ENCODE peak calls at places on chromosomes 6 and 20, in ten cellular contexts. Y is occipital lobe; T is fibroblast of villous mesenchyme; O is upper lobe of right lung; R is RWPE1; G is iris pigment epithelial cell; F is NCI-H146; Z is Karpas-422; A is effector CD4-positive, alpha-beta T cell; I is fibroblast of the conjunctiva. K is an unnamed sample.
A peak's percentile ranks its signal among the peaks of the same experiment; 100 is the strongest.

GRCh38 chr20:46051556-46052323 is 22.7 kb downstream of the SLC12A5 start:
- DNase-seq in I (no peak), O (no peak), R (peak; percentile 39), T (no peak), A (no peak), Y (no peak), Z (no peak), F (peak; percentile 19), G (no peak), K (peak; percentile 27)

GRCh38 chr6:31272856-31273626 is 1.1 kb upstream of the HLA-C start:
- DNase-seq in R (no peak), A (no peak), Y (no peak), F (no peak), G (no peak), Z (no peak), I (no peak), O (no peak), T (no peak), K (no peak)

GRCh38 chr6:6825986-6826901 is 237.7 kb downstream of the LY86 start:
- DNase-seq in A (no peak), T (no peak), O (peak; percentile 77), I (no peak), Z (no peak), G (peak; percentile 35), Y (no peak), R (no peak), F (no peak), K (peak; percentile 79)

GRCh38 chr6:161414800-161415199 is 140.9 kb upstream of the AGPAT4 start:
- DNase-seq in A (no peak), T (no peak), Z (no peak), R (no peak), G (no peak), Y (no peak), I (no peak), O (no peak), F (no peak), K (no peak)

GRCh38 chr6:81766482-81767069 is 14.1 kb upstream of the TENT5A start:
- DNase-seq in A (no peak), I (peak; percentile 87), G (peak; percentile 93), Y (no peak), Z (no peak), R (peak; percentile 25), F (no peak), T (peak; percentile 98), O (no peak), K (no peak)

GRCh38 chr6:87702589-87702945 is 534 bp upstream of the AKIRIN2 start:
- DNase-seq in G (peak; percentile 80), R (peak; percentile 51), A (no peak), O (no peak), Y (no peak), T (peak; percentile 83), I (no peak), Z (peak; percentile 80), F (peak; percentile 76), K (peak; percentile 86)

GRCh38 chr20:45581702-45582101 is 2.6 kb upstream of the WFDC8 start:
- DNase-seq in A (no peak), T (no peak), O (no peak), R (no peak), F (no peak), Y (no peak), Z (no peak), I (no peak), G (no peak), K (no peak)

GRCh38 chr6:49966334-49966733 is 2.4 kb upstream of the DEFB114 start:
- DNase-seq in R (no peak), Z (no peak), F (no peak), T (no peak), G (no peak), A (no peak), I (no peak), Y (no peak), O (no peak), K (no peak)

GRCh38 chr20:53070714-53071392 is 98.7 kb downstream of the TSHZ2 start:
- DNase-seq in O (no peak), T (peak; percentile 17), F (no peak), Y (no peak), R (no peak), A (no peak), G (peak; percentile 12), Z (no peak), I (no peak), K (peak; percentile 11)

GRCh38 chr6:37047421-37047931 is 42.0 kb downstream of the FGD2 start:
- DNase-seq in Z (peak; percentile 39), T (no peak), I (no peak), F (no peak), O (no peak), G (no peak), R (no peak), A (no peak), Y (no peak), K (no peak)

GRCh38 chr6:138986578-138986977 is 1.5 kb downstream of the REPS1 start:
- DNase-seq in T (peak; percentile 79), G (peak; percentile 36), I (no peak), Z (no peak), A (no peak), F (no peak), O (no peak), R (no peak), Y (no peak), K (no peak)

GRCh38 chr6:44012078-44012493 is 115.2 kb downstream of the MRPL14 start:
- DNase-seq in I (peak; percentile 47), G (peak; percentile 87), O (peak; percentile 68), A (no peak), Y (no peak), T (peak; percentile 92), Z (no peak), R (peak; percentile 38), F (no peak), K (peak; percentile 83)

GRCh38 chr6:22222469-22222868 is 74.4 kb downstream of the PRL start:
- DNase-seq in R (no peak), I (no peak), F (no peak), Z (no peak), Y (no peak), O (no peak), A (no peak), G (no peak), T (no peak), K (no peak)

GRCh38 chr6:43644940-43645612 is at the start of gene RSPH9:
- DNase-seq in Z (no peak), G (peak; percentile 85), R (no peak), Y (no peak), I (peak; percentile 64), F (no peak), O (peak; percentile 85), T (peak; percentile 79), A (peak; percentile 53), K (no peak)

GRCh38 chr6:906920-907319 is 214.0 kb upstream of the EXOC2 start:
- DNase-seq in T (no peak), Y (no peak), Z (no peak), G (peak; percentile 76), R (no peak), A (no peak), F (no peak), I (no peak), O (no peak), K (no peak)

GRCh38 chr20:41650221-41650948 is 32.2 kb upstream of the CHD6 start:
- DNase-seq in Z (no peak), F (peak; percentile 99), O (no peak), A (no peak), T (no peak), I (no peak), R (no peak), Y (no peak), G (no peak), K (no peak)

GRCh38 chr20:17504326-17504897 is 26.8 kb downstream of the BFSP1 start:
- DNase-seq in O (no peak), R (peak; percentile 24), A (no peak), G (no peak), F (no peak), Z (no peak), T (no peak), I (no peak), Y (no peak), K (no peak)

GRCh38 chr6:66771626-66772025 is 1064.6 kb upstream of the EYS start:
- DNase-seq in G (peak; percentile 61), R (no peak), I (peak; percentile 0), Z (no peak), F (no peak), Y (no peak), A (no peak), T (no peak), O (no peak), K (no peak)

GRCh38 chr6:4637691-4638433 is 138.3 kb upstream of the CDYL start:
- DNase-seq in A (no peak), I (no peak), R (peak; percentile 35), T (peak; percentile 50), G (peak; percentile 88), Z (no peak), F (no peak), O (no peak), Y (no peak), K (no peak)

K was measured in SW480.